ENCODE peak calls at places on chromosomes 16 and 17, in seven cellular contexts. I is tibial artery; N is uterus; R is CD8-positive, alpha-beta memory T cell; Z is A549; V is endothelial cell of umbilical vein; U is osteoblast. W is an unnamed sample. For H3K4me1, the result is how much of the 10 kb centered on the place peaks cover.

GRCh38 chr16:72673118-72673517 is 374.8 kb downstream of the ZFHX3 start:
- DNase-seq in I (no peak), N (no peak), R (no peak), Z (no peak), V (no peak), U (no peak), W (no peak)

GRCh38 chr17:37430051-37430591 is 23.4 kb downstream of the TADA2A start:
- DNase-seq in I (no peak), N (no peak), R (no peak), Z (no peak), V (no peak), U (peak), W (no peak)

GRCh38 chr17:39667262-39668140 is 752 bp upstream of the PNMT start:
- DNase-seq in I (no peak), N (no peak), R (no peak), Z (no peak), V (no peak), U (peak), W (peak)

GRCh38 chr17:79841369-79842135 is 2.3 kb upstream of the CBX4 start:
- DNase-seq in I (no peak), N (no peak), R (no peak), Z (no peak), V (no peak), U (no peak), W (no peak)

GRCh38 chr16:11675561-11676511 is 7.6 kb downstream of the SNN start:
- DNase-seq in I (no peak), N (no peak), R (no peak), Z (peak), V (no peak), U (no peak), W (peak)

GRCh38 chr16:17070882-17071592 is 399.7 kb downstream of the XYLT1 start:
- DNase-seq in I (peak), N (peak), R (peak), Z (no peak), V (no peak), U (no peak), W (peak)

GRCh38 chr16:70686376-70687171 is 721 bp upstream of the MTSS2 start:
- DNase-seq in I (no peak), N (no peak), R (no peak), Z (no peak), V (no peak), U (peak), W (no peak)

GRCh38 chr16:1162701-1163566 is 10.0 kb downstream of the CACNA1H start:
- DNase-seq in I (no peak), N (no peak), R (no peak), Z (no peak), V (no peak), U (no peak), W (no peak)

GRCh38 chr17:79018045-79018695 is 5.8 kb upstream of the C1QTNF1 start:
- DNase-seq in I (no peak), N (no peak), R (no peak), Z (no peak), V (no peak), U (no peak), W (no peak)

GRCh38 chr16:81621496-81621895 is 157.6 kb upstream of the PLCG2 start:
- DNase-seq in I (no peak), N (no peak), R (no peak), Z (no peak), V (no peak), U (no peak), W (no peak)

GRCh38 chr16:81620029-81620428 is 159.1 kb upstream of the PLCG2 start:
- DNase-seq in I (no peak), N (no peak), R (no peak), Z (no peak), V (no peak), U (peak), W (no peak)

GRCh38 chr16:81618187-81618586 is 160.9 kb upstream of the PLCG2 start:
- DNase-seq in I (no peak), N (no peak), R (no peak), Z (no peak), V (no peak), U (peak), W (no peak)

GRCh38 chr16:81618661-81619060 is 160.4 kb upstream of the PLCG2 start:
- DNase-seq in I (no peak), N (no peak), R (no peak), Z (no peak), V (no peak), U (no peak), W (no peak)

GRCh38 chr16:81620796-81621195 is 158.3 kb upstream of the PLCG2 start:
- DNase-seq in I (no peak), N (no peak), R (no peak), Z (no peak), V (no peak), U (peak), W (no peak)
- H3K4me1 ChIP-seq in I (under half), N (under half), R (under half), Z (under half), V (under half), U (under half), W (under half)

DNA sequence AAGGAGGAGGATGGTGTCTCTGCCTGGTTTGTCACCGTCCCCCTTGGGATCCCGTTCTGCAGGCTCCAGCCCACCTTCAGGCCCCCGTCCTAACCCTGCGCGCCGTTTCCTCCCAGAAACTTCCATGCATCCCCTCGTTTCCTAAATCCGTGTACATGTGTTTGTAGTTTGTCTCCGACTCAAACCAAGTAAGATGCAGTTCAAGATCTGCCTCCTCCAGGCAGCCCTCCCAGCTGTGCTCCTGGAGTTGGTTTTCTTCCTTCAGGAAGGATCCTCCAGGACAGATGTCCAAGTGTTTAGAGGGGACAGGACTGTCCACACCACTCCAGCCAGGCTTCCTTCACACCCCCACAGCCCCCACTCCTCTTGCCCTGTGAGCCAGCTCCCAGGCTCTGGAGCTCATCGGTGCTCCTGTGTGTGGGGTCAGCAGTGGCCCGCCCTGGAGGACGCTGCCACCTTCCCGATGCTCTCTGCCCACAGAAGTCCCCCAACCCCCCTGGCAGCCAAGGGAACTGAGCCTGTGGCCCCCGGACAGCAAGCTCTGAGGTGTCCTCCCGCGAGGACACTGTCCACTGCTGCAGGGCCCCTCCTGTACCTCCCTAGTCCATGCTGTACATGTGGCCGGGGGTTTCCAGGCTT is 11.3 kb downstream of the BAIAP2 start:
- DNase-seq in I (no peak), N (no peak), R (no peak), Z (no peak), V (no peak), U (no peak), W (peak)
- H3K4me1 ChIP-seq in I (under half), N (under half), R (under half), Z (under half), V (under half), U (under half), W (half or more)

DNA sequence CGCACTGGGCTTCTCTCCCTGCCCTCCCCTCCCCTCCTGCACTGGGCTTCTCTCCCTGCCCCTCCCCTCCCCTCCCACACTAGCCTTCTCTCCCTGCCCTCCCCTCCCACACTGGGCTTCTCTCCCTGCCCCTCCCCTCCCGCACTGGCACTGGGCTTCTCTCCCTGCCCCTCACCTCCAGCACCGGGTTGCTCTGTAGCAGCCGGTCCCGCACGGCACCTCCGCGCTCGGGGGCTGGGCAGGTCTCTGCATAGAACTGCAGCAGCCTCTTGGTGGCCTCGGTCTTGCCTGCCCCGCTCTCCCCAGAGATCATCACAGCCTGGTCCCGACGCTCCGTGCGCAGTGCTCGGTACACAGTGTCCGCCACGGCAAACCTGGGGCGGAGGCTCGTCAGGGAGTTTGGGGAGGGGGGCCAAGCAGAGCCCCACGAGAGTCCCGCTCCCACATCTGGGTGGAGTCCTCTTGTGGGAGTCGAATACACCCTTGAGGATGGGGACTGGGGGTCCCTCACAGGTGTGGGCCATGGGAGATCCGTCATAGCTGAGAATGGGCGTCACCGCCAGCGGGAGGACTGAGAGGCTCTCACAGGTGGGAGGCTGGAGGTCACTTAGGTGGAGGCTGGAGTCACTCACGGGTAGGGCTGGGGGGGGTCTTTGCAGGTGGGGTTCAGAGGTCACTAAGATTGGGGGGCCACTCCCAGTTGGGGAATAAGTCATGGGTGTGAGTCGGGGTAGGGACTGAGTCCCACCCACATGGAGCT is 9.6 kb downstream of the MYO1C start:
- DNase-seq in I (no peak), N (no peak), R (no peak), Z (no peak), V (no peak), U (peak), W (no peak)
- H3K4me1 ChIP-seq in I (under half), N (under half), R (under half), Z (under half), V (under half), U (under half), W (under half)

GRCh38 chr17:9350083-9350482 is 225.5 kb downstream of the STX8 start:
- DNase-seq in I (no peak), N (no peak), R (no peak), Z (no peak), V (no peak), U (peak), W (no peak)
- H3K4me1 ChIP-seq in I (under half), N (under half), R (under half), Z (under half), V (under half), U (under half), W (under half)

GRCh38 chr17:9517396-9517795 is 58.2 kb downstream of the STX8 start:
- DNase-seq in I (no peak), N (no peak), R (no peak), Z (no peak), V (no peak), U (no peak), W (no peak)
- H3K4me1 ChIP-seq in I (under half), N (under half), R (under half), Z (under half), V (under half), U (under half), W (under half)

DNA sequence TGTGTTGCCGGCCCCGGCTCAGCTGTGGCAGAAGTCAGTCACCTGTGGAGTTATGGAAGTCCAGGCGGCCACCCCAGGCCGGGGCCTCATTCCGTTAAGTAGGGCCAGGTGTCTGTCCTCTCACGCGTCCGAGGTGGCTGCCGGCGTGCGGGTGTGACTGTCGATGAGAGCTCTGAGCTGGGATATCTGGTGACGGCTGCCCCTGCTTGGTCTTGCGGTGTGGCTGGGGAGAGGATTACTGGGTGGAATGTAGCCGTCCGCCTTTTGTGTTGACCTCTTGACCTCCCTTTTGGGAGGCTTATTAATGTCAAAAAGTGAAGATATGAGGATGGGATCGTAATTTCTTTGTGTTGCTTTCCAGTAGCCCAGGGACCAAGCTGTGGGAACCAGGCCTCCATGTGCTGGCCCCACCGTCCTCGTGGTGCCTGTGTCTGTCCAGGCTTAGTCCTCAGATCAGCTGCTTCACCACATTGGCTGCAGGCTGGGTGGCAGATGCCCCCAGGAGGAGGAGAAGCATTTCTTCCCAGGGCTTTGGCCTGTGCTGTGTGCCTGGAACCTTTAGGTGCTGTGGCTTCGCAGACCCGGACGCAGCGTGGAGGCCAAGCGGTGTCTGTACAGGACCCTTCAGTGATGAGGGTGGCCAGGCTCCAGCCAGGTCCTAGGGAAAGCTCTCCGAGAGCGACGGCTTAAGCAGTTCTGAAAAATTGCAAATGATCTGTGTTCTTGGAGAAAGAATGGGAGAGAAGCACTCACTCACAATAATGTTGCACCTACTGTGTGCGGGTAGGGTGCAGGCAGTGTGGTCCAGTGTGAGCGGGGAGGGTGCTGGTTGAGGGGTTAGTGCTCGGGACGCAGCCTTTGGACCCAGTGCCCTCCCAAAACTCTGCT is 23.2 kb upstream of the ZNF750 start:
- DNase-seq in I (no peak), N (no peak), R (no peak), Z (no peak), V (no peak), U (peak), W (peak)
- H3K4me1 ChIP-seq in I (under half), N (under half), R (half or more), Z (under half), V (under half), U (under half), W (under half)

DNA sequence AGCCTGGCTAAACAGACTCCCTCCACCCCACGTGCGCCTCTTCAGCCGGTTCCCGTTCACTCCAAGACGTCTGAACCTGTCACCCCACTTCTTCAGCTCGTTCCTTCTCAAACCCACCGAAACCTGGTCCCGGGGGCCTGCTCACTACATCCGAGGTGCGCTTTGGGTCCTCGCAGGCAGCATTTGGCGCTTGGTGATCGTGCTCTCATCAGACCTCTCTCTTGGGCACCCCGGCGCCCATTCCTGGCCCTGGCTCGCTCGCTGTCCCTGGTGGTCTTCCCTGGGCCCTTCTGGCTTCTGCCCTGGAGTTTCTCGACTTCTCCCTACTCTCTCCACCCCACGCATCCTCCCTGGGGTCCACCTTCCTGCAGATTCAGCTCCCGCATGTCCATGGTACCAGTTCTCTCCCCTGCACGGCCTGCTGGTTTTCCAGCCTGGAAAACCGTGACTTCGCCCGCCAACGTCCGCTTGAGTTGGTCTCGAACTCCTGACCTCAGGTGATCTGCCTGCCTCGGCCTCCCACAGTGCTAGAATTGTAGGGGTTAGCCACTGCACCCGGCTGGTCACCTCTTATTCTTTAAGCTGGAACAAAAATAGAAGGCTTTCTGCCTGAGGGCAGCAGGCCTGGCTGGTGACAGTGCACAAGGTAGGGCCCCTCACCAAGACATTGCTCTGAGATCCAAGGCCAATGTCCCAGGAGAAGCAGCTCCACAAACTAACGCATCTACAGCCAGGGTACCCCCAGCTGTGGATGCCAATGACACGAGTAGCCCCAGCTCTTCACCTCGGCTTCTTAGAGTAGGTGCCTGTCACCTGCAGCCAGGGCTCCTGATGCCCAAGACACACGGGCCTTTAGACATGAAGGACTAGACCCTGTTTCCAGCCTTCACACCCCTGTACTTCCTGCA is 1.0 kb upstream of the MEAK7 start:
- DNase-seq in I (no peak), N (no peak), R (no peak), Z (no peak), V (no peak), U (no peak), W (no peak)
- H3K4me1 ChIP-seq in I (under half), N (under half), R (half or more), Z (under half), V (under half), U (under half), W (under half)

W was measured in kidney.